ENCODE peak calls at places on chromosome 12, in eight cellular contexts. W, Q, J, I, F, O, H and N are unnamed samples.

GRCh38 chr12:52480073-52480472 is 6.5 kb upstream of the KRT6C start:
- DNase-seq in W (no peak), Q (no peak), J (no peak), I (no peak), F (no peak), O (no peak), H (no peak), N (no peak)

GRCh38 chr12:55074771-55075170 is 51.4 kb upstream of the OR9K2 start:
- DNase-seq in W (no peak), Q (no peak), J (no peak), I (no peak), F (no peak), O (no peak), H (no peak), N (no peak)

GRCh38 chr12:76957306-76957705 is 78.5 kb upstream of the CSRP2 start:
- DNase-seq in W (no peak), Q (no peak), J (no peak), I (no peak), F (no peak), O (no peak), H (no peak), N (no peak)

GRCh38 chr12:124507188-124508109 is 60.0 kb downstream of the NCOR2 start:
- DNase-seq in W (no peak), Q (peak; percentile 73), J (peak; percentile 66), I (peak; percentile 41), F (no peak), O (no peak), H (no peak), N (no peak)

GRCh38 chr12:111367661-111368221 is 1.2 kb downstream of the PHETA1 start:
- DNase-seq in W (peak; percentile 80), Q (no peak), J (no peak), I (no peak), F (no peak), O (no peak), H (no peak), N (peak; percentile 16)

GRCh38 chr12:110253176-110253575 is 27.9 kb upstream of the ATP2A2 start:
- DNase-seq in W (no peak), Q (peak; percentile 72), J (peak; percentile 80), I (no peak), F (no peak), O (no peak), H (no peak), N (no peak)

GRCh38 chr12:121794532-121795028 is 1.1 kb upstream of the RHOF start:
- DNase-seq in W (no peak), Q (peak; percentile 77), J (no peak), I (no peak), F (no peak), O (no peak), H (no peak), N (peak; percentile 70)

GRCh38 chr12:67430708-67431335 is 161.7 kb downstream of the CAND1 start:
- DNase-seq in W (no peak), Q (peak; percentile 68), J (peak; percentile 70), I (peak; percentile 56), F (no peak), O (no peak), H (no peak), N (no peak)

GRCh38 chr12:58169826-58170225 is 228.5 kb downstream of the ATP23 start:
- DNase-seq in W (no peak), Q (no peak), J (no peak), I (peak; percentile 7), F (no peak), O (no peak), H (no peak), N (no peak)

GRCh38 chr12:29695026-29695425 is 88.7 kb downstream of the TMTC1 start:
- DNase-seq in W (no peak), Q (no peak), J (no peak), I (no peak), F (no peak), O (no peak), H (no peak), N (no peak)

GRCh38 chr12:100229036-100229635 is 28.5 kb downstream of the ACTR6 start:
- DNase-seq in W (peak; percentile 15), Q (no peak), J (no peak), I (peak; percentile 10), F (peak; percentile 31), O (no peak), H (no peak), N (no peak)

GRCh38 chr12:20280515-20280914 is 87.8 kb upstream of the PDE3A start:
- DNase-seq in W (no peak), Q (no peak), J (no peak), I (no peak), F (no peak), O (no peak), H (no peak), N (no peak)

GRCh38 chr12:114241973-114242434 is 163.9 kb downstream of the TBX5 start:
- DNase-seq in W (no peak), Q (no peak), J (no peak), I (peak; percentile 18), F (peak; percentile 58), O (no peak), H (peak; percentile 43), N (peak; percentile 21)

GRCh38 chr12:6089041-6089823 is 35.2 kb downstream of the VWF start:
- DNase-seq in W (no peak), Q (no peak), J (no peak), I (no peak), F (no peak), O (no peak), H (no peak), N (peak; percentile 19)

GRCh38 chr12:116427200-116427932 is 131.8 kb upstream of the MAP1LC3B2 start:
- DNase-seq in W (no peak), Q (no peak), J (no peak), I (peak; percentile 78), F (peak; percentile 57), O (no peak), H (no peak), N (no peak)

GRCh38 chr12:30485230-30485890 is 210.3 kb downstream of the IPO8 start:
- DNase-seq in W (no peak), Q (no peak), J (no peak), I (no peak), F (no peak), O (no peak), H (no peak), N (no peak)

GRCh38 chr12:120844768-120845449 is 59.2 kb downstream of the SPPL3 start:
- DNase-seq in W (no peak), Q (no peak), J (no peak), I (no peak), F (no peak), O (no peak), H (no peak), N (no peak)

GRCh38 chr12:54338682-54339296 is 13.9 kb downstream of the COPZ1 start:
- DNase-seq in W (no peak), Q (no peak), J (no peak), I (no peak), F (no peak), O (no peak), H (no peak), N (no peak)

GRCh38 chr12:103558879-103559278 is 28.2 kb upstream of the STAB2 start:
- DNase-seq in W (no peak), Q (no peak), J (no peak), I (no peak), F (no peak), O (no peak), H (no peak), N (no peak)

GRCh38 chr12:1738480-1738879 is 47.6 kb downstream of the ADIPOR2 start:
- DNase-seq in W (no peak), Q (no peak), J (no peak), I (no peak), F (no peak), O (no peak), H (no peak), N (no peak)

GRCh38 chr12:79935624-79936040 is 735 bp upstream of the PPP1R12A start:
- DNase-seq in W (no peak), Q (no peak), J (no peak), I (peak; percentile 40), F (peak; percentile 29), O (no peak), H (peak; percentile 35), N (no peak)

GRCh38 chr12:104345234-104346066 is 41.9 kb downstream of the EID3 start:
- DNase-seq in W (no peak), Q (no peak), J (no peak), I (no peak), F (no peak), O (no peak), H (no peak), N (no peak)

GRCh38 chr12:6451348-6452244 is at the start of gene TAPBPL:
- DNase-seq in W (peak; percentile 72), Q (peak; percentile 84), J (peak; percentile 87), I (peak; percentile 83), F (peak; percentile 67), O (no peak), H (peak; percentile 86), N (peak; percentile 74)

GRCh38 chr12:72570601-72571000 is 298.4 kb downstream of the TRHDE start:
- DNase-seq in W (no peak), Q (no peak), J (no peak), I (no peak), F (peak; percentile 25), O (no peak), H (no peak), N (no peak)

GRCh38 chr12:117026343-117026742 is 72.9 kb downstream of the TESC start:
- DNase-seq in W (no peak), Q (no peak), J (no peak), I (no peak), F (no peak), O (no peak), H (no peak), N (no peak)

GRCh38 chr12:51922762-51923505 is 15.6 kb downstream of the ACVRL1 start:
- DNase-seq in W (no peak), Q (no peak), J (peak; percentile 68), I (peak; percentile 21), F (peak; percentile 8), O (no peak), H (no peak), N (peak; percentile 55)

GRCh38 chr12:77615331-77615730 is 215.4 kb upstream of the NAV3 start:
- DNase-seq in W (no peak), Q (no peak), J (no peak), I (peak; percentile 2), F (peak; percentile 11), O (no peak), H (no peak), N (no peak)

GRCh38 chr12:86249276-86249675 is 6.9 kb downstream of the MGAT4C start:
- DNase-seq in W (no peak), Q (no peak), J (no peak), I (no peak), F (no peak), O (no peak), H (no peak), N (no peak)

GRCh38 chr12:904010-904414 is 45.5 kb downstream of the RAD52 start:
- DNase-seq in W (no peak), Q (no peak), J (no peak), I (no peak), F (no peak), O (no peak), H (no peak), N (no peak)

GRCh38 chr12:109944975-109945374 is 44.9 kb downstream of the TCHP start:
- DNase-seq in W (no peak), Q (peak; percentile 70), J (peak; percentile 50), I (no peak), F (peak; percentile 18), O (no peak), H (no peak), N (no peak)

GRCh38 chr12:72077111-72077820 is 138.6 kb downstream of the TPH2 start:
- DNase-seq in W (no peak), Q (no peak), J (no peak), I (no peak), F (peak; percentile 34), O (no peak), H (no peak), N (no peak)

GRCh38 chr12:10354502-10354901 is 35.3 kb downstream of the KLRK1 start:
- DNase-seq in W (no peak), Q (no peak), J (no peak), I (peak; percentile 87), F (no peak), O (no peak), H (no peak), N (peak; percentile 46)